ENCODE peak calls at places on chromosomes 6 and 20, in ten cellular contexts. W is iPS-NIHi11; Y is WTC11; J is stimulated activated naive CD8-positive, alpha-beta T cell treated with anti-CD3 and anti-CD28 coated beads, Interleukin-15, amount 100 ng/mL, for 72 hours; N is activated naive CD4-positive, alpha-beta T cell; I is AG20443; K is heart left ventricle; A is stimulated activated naive B cell treated with anti-CD40 and anti-IgM and Interleukin-4, amounts not matched to agents 10 μg/mL and 1 μg/mL and 100 μg/mL, for 72 hours; G is BE2C; E is hepatocyte. U is an unnamed sample.

GRCh38 chr6:35034411-35035171 is 106.5 kb downstream of the TCP11 start:
- DNase-seq in W (no peak), Y (no peak), J (no peak), N (no peak), I (peak), K (peak), A (no peak), G (no peak), E (no peak), U (no peak)

GRCh38 chr6:143744593-143745151 is 66.9 kb downstream of the PHACTR2 start:
- DNase-seq in W (no peak), Y (no peak), J (no peak), N (no peak), I (no peak), K (peak), A (no peak), G (no peak), E (peak), U (no peak)

GRCh38 chr20:32052090-32052791 is at the start of gene HCK:
- DNase-seq in W (peak), Y (no peak), J (no peak), N (no peak), I (peak), K (peak), A (no peak), G (no peak), E (no peak), U (peak)

GRCh38 chr6:14661188-14661587 is 543.6 kb downstream of the CD83 start:
- DNase-seq in W (no peak), Y (no peak), J (no peak), N (no peak), I (no peak), K (no peak), A (peak), G (no peak), E (peak), U (peak)

GRCh38 chr6:20542927-20543602 is 8.8 kb downstream of the CDKAL1 start:
- DNase-seq in W (no peak), Y (no peak), J (peak), N (no peak), I (no peak), K (no peak), A (no peak), G (no peak), E (no peak), U (no peak)

GRCh38 chr6:79630883-79631799 is at the start of gene SH3BGRL2:
- DNase-seq in W (peak), Y (peak), J (peak), N (no peak), I (peak), K (peak), A (no peak), G (peak), E (peak), U (peak)

GRCh38 chr6:11631008-11631407 is 93.5 kb downstream of the TMEM170B start:
- DNase-seq in W (no peak), Y (no peak), J (no peak), N (no peak), I (no peak), K (no peak), A (no peak), G (peak), E (no peak), U (no peak)

GRCh38 chr20:49039854-49040253 is 6.3 kb upstream of the CSE1L start:
- DNase-seq in W (no peak), Y (no peak), J (no peak), N (no peak), I (no peak), K (no peak), A (no peak), G (no peak), E (no peak), U (no peak)

GRCh38 chr20:50291428-50292323 is 101.0 kb downstream of the CEBPB start:
- DNase-seq in W (no peak), Y (no peak), J (no peak), N (no peak), I (no peak), K (no peak), A (no peak), G (no peak), E (no peak), U (no peak)